ENCODE peak calls at places on chromosomes 16 and 17, in eight cellular contexts. C is foreskin melanocyte, H is memory B cell, Y is NCI-H2171, V is EH, G is C1 segment of cervical spinal cord, J is HEK293T, E is ELF-1. N is an unnamed sample.

GRCh38 chr16:5508371-5508770 is 410.8 kb upstream of the EEF2KMT start:
- DNase-seq in H (no peak), Y (no peak), G (no peak), V (no peak), J (no peak), E (no peak), C (no peak), N (no peak)

GRCh38 chr17:37698132-37698615 is 46.7 kb downstream of the HNF1B start:
- DNase-seq in C (no peak), Y (no peak), G (no peak), E (no peak), V (peak), H (no peak), J (no peak), N (no peak)

GRCh38 chr16:67116388-67117311 is 6.9 kb downstream of the PHAF1 start:
- DNase-seq in Y (no peak), J (no peak), V (no peak), C (peak), G (no peak), E (no peak), H (no peak), N (no peak)

GRCh38 chr16:35911899-35912298 is 2452.5 kb downstream of the TP53TG3F start:
- DNase-seq in J (no peak), Y (no peak), E (no peak), H (no peak), G (no peak), C (no peak), V (no peak), N (no peak)

GRCh38 chr16:73196670-73197069 is 148.7 kb upstream of the ZFHX3 start:
- DNase-seq in E (peak), Y (no peak), C (peak), H (peak), G (no peak), V (peak), J (peak), N (peak)

GRCh38 chr17:49873466-49873865 is 25.6 kb upstream of the TAC4 start:
- DNase-seq in J (no peak), H (no peak), C (no peak), G (no peak), V (no peak), Y (peak), E (peak), N (no peak)

GRCh38 chr16:77581706-77582105 is 140.6 kb upstream of the NUDT7 start:
- DNase-seq in Y (no peak), V (peak), E (no peak), C (no peak), G (no peak), J (no peak), H (no peak), N (no peak)

GRCh38 chr16:86884256-86884655 is 305.9 kb downstream of the FOXL1 start:
- DNase-seq in C (no peak), G (no peak), E (peak), J (no peak), H (no peak), Y (no peak), V (peak), N (no peak)

GRCh38 chr17:81381632-81382577 is 13.4 kb upstream of the BAHCC1 start:
- DNase-seq in C (no peak), V (no peak), Y (no peak), G (no peak), E (no peak), J (no peak), H (no peak), N (no peak)

GRCh38 chr17:39534768-39535405 is 72.8 kb downstream of the NEUROD2 start:
- DNase-seq in V (no peak), C (no peak), H (no peak), G (no peak), E (no peak), J (no peak), Y (no peak), N (no peak)

GRCh38 chr17:5002121-5002788 is 4.5 kb downstream of the KIF1C start:
- DNase-seq in J (no peak), V (no peak), E (no peak), Y (no peak), H (no peak), C (no peak), G (no peak), N (no peak)

GRCh38 chr16:50932348-50932916 is 190.5 kb downstream of the CYLD start:
- DNase-seq in V (no peak), Y (no peak), J (no peak), C (no peak), G (no peak), E (no peak), H (no peak), N (no peak)

GRCh38 chr16:28846933-28847273 is 755 bp upstream of the TUFM start:
- DNase-seq in J (no peak), V (peak), Y (no peak), C (peak), H (peak), E (no peak), G (no peak), N (no peak)

GRCh38 chr17:3780986-3781385 is 20.0 kb downstream of the ITGAE start:
- DNase-seq in C (no peak), E (no peak), J (no peak), G (no peak), Y (no peak), H (no peak), V (no peak), N (no peak)

GRCh38 chr17:2239882-2240430 is 63.6 kb downstream of the SMG6 start:
- DNase-seq in V (peak), J (no peak), Y (peak), G (no peak), C (no peak), E (no peak), H (peak), N (peak)

GRCh38 chr17:74513987-74514631 is 17.2 kb downstream of the CD300LB start:
- DNase-seq in Y (peak), H (peak), G (no peak), V (peak), E (peak), C (peak), J (peak), N (peak)

N was measured in COLO829.